ENCODE peak calls at places on chromosome 1, in ten cellular contexts. T, X, A, R, E, D, W, O, I and J are unnamed samples.

GRCh38 chr1:21270086-21270689 is 20.1 kb downstream of the ECE1 start:
- DNase-seq in T (peak), X (no peak), A (peak), R (peak), E (peak), D (peak), W (peak), O (peak), I (peak), J (no peak)

GRCh38 chr1:7991504-7992440 is 30.3 kb downstream of the PARK7 start:
- DNase-seq in T (no peak), X (no peak), A (no peak), R (no peak), E (no peak), D (peak), W (no peak), O (no peak), I (no peak), J (no peak)

GRCh38 chr1:154174654-154175053 is 17.2 kb downstream of the TPM3 start:
- DNase-seq in T (no peak), X (no peak), A (no peak), R (no peak), E (no peak), D (no peak), W (no peak), O (no peak), I (no peak), J (no peak)

GRCh38 chr1:214444159-214444939 is 107.1 kb downstream of the PTPN14 start:
- DNase-seq in T (no peak), X (no peak), A (no peak), R (no peak), E (no peak), D (no peak), W (no peak), O (no peak), I (no peak), J (no peak)

GRCh38 chr1:74771913-74772515 is 39.1 kb downstream of the TYW3 start:
- DNase-seq in T (no peak), X (no peak), A (no peak), R (no peak), E (peak), D (peak), W (peak), O (no peak), I (no peak), J (peak)

GRCh38 chr1:197911857-197912696 is 5.1 kb upstream of the LHX9 start:
- DNase-seq in T (no peak), X (no peak), A (no peak), R (no peak), E (peak), D (no peak), W (peak), O (no peak), I (no peak), J (no peak)

GRCh38 chr1:114505148-114505561 is 5.8 kb downstream of the TRIM33 start:
- DNase-seq in T (no peak), X (no peak), A (no peak), R (no peak), E (no peak), D (no peak), W (no peak), O (no peak), I (no peak), J (no peak)

GRCh38 chr1:184974086-184974836 is at the start of gene NIBAN1:
- DNase-seq in T (peak), X (peak), A (no peak), R (peak), E (peak), D (peak), W (peak), O (peak), I (peak), J (no peak)

GRCh38 chr1:18703041-18703621 is 72.5 kb downstream of the PAX7 start:
- DNase-seq in T (no peak), X (no peak), A (no peak), R (no peak), E (peak), D (peak), W (peak), O (no peak), I (no peak), J (no peak)

GRCh38 chr1:111707906-111708305 is 31.3 kb downstream of the INKA2 start:
- DNase-seq in T (no peak), X (no peak), A (no peak), R (no peak), E (no peak), D (peak), W (peak), O (no peak), I (no peak), J (no peak)

DNA sequence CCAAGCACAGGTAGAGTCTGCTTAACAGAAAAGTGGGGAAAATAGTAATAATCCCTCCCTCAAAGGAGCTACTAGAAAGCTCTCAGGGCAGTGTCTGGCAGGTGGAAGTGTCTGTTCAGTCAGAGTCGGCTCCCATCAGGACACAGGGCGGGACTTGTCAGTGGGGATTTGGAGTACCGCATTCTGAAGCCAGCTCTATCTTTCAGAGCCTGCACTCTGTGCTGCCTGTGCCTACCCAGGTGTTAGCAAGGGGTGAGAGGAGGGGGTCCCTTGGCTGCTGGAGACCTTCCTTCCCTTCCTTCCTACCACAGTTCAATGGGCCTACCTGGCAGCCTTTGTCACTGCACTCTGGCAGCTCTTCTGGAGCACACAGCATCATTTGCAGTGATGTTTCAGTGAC is 615.5 kb downstream of the AJAP1 start:
- DNase-seq in T (no peak), X (no peak), A (no peak), R (no peak), E (no peak), D (no peak), W (no peak), O (no peak), I (no peak), J (no peak)
- TF ChIP-seq CTCF in T (no peak), X (no peak), A (no peak), R (no peak), E (no peak), D (no peak), W (no peak), O (no peak), I (no peak), J (no peak)

DNA sequence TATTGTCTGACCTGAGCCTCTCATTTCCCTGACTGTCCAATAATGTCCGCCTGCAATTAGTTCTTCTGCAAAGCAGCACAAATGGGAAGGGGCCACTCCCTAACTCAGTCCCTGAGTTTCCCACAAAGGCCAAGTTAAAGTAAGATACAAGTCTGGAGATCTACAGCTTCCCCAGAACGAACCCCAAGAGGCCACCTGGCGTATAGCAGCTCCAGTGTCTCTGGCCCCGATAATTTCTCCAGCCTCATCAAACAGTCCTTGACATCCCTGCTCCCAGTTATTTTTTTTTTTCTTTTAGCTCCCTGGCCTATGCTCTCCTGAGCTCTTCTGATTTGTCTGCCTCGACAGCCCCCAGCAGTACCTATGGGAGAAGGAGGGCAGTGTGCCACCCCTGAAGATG is 8.1 kb upstream of the ACKR1 start:
- DNase-seq in T (no peak), X (no peak), A (no peak), R (no peak), E (no peak), D (no peak), W (no peak), O (no peak), I (no peak), J (no peak)
- TF ChIP-seq CTCF in T (no peak), X (peak), A (peak), R (no peak), E (peak), D (peak), W (no peak), O (no peak), I (no peak), J (peak)

GRCh38 chr1:67144696-67145095 is 9.9 kb upstream of the C1orf141 start:
- DNase-seq in T (no peak), X (no peak), A (no peak), R (no peak), E (no peak), D (no peak), W (no peak), O (no peak), I (no peak), J (no peak)
- TF ChIP-seq CTCF in T (no peak), X (peak), A (peak), R (no peak), E (peak), D (peak), W (peak), O (no peak), I (no peak), J (peak)

GRCh38 chr1:33093004-33093403 is 12.1 kb downstream of the AZIN2 start:
- DNase-seq in T (no peak), X (no peak), A (no peak), R (no peak), E (no peak), D (no peak), W (no peak), O (no peak), I (no peak), J (no peak)
- TF ChIP-seq CTCF in T (no peak), X (no peak), A (no peak), R (no peak), E (no peak), D (no peak), W (no peak), O (no peak), I (no peak), J (no peak)